ENCODE peak calls at places on chromosomes 3 and 15, in nine cellular contexts. D, T, Z, G, E, U, S, B and O are unnamed samples.

GRCh38 chr3:50138266-50139230 is 16.6 kb upstream of the SEMA3F start:
- DNase-seq in U (no peak), Z (no peak), B (no peak), D (peak), E (no peak), G (peak), T (no peak), S (no peak), O (no peak)

GRCh38 chr15:78685925-78686324 is 44.9 kb upstream of the CHRNB4 start:
- DNase-seq in Z (no peak), E (no peak), B (no peak), G (no peak), T (no peak), U (no peak), S (no peak), D (no peak), O (no peak)

GRCh38 chr15:56411122-56411749 is 46.0 kb downstream of the TEX9 start:
- DNase-seq in S (no peak), U (no peak), D (no peak), B (no peak), Z (no peak), T (no peak), G (peak), E (no peak), O (no peak)

GRCh38 chr15:49044761-49045571 is 1.3 kb downstream of the SECISBP2L start:
- DNase-seq in G (no peak), T (no peak), B (no peak), D (peak), S (no peak), Z (no peak), U (no peak), E (no peak), O (no peak)

GRCh38 chr3:8561365-8561764 is 59.7 kb downstream of the LMCD1 start:
- DNase-seq in B (no peak), S (no peak), E (no peak), T (peak), D (no peak), G (no peak), Z (no peak), U (no peak), O (no peak)

GRCh38 chr3:100650651-100651611 is 41.5 kb downstream of the ADGRG7 start:
- DNase-seq in G (no peak), T (no peak), D (peak), S (no peak), U (no peak), E (no peak), B (no peak), Z (no peak), O (no peak)

GRCh38 chr15:88491158-88491557 is 23.6 kb downstream of the MRPS11 start:
- DNase-seq in S (no peak), T (no peak), D (no peak), E (no peak), G (peak), Z (no peak), U (no peak), B (no peak), O (no peak)

GRCh38 chr3:76998555-76998954 is 41.3 kb upstream of the ROBO2 start:
- DNase-seq in B (no peak), Z (no peak), E (no peak), U (no peak), G (no peak), T (no peak), D (no peak), S (no peak), O (no peak)

GRCh38 chr15:66955871-66956585 is 109.4 kb upstream of the SMAD3 start:
- DNase-seq in G (no peak), E (no peak), B (peak), Z (no peak), S (no peak), D (peak), U (no peak), T (no peak), O (no peak)

DNA sequence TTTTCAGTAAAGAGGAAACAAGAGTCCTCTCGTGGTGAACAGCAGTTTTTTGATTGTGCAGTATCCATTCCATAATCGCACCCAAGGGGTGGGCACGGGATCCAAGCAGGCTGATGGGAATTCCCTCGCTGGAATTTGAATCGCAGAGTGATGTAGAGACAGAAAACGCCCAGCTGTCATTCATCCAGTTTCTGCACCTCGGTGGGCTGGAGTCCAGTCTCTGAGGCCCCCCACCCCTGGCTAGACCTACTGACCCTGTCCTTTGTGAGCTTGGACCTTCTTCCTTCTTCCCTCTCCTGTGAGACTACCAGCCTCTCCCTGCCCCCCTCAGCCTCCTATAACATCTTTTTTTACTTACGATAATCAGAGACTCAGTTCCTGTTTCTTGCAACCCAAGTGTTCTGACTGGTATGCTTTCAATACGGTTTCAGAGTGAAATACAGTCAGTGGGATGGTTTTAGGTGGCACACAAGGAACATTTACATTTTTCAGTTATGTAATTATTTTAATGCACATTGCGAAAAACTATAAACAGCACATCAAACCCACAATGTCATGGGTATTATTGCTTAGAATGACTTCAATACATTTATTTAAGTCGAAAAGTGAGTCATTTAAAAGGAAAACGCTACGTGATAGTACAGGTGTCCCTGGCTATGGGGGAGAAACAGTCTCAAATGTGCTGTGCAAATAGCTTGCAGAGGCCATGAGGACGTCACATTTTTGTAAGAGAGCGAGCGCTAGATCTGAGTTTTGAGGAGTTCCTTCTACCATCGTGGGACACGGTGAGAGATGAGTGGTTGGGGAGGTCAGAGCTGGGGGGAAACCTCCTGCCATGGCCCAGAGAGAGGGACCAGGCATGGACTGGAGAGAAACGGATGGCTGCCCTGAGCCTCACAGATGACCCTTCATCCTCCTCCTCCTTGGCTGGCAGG is 37.5 kb upstream of the CHST2 start:
- DNase-seq in G (no peak), S (no peak), Z (peak), D (no peak), B (no peak), E (no peak), T (no peak), U (no peak), O (no peak)
- TF ChIP-seq POLR2AphosphoS5 in G (no peak), S (no peak), Z (no peak), D (no peak), B (no peak), E (no peak), T (no peak), U (no peak), O (no peak)

GRCh38 chr15:25933456-25934158 is 70.5 kb upstream of the ATP10A start:
- DNase-seq in D (no peak), S (peak), G (peak), E (peak), Z (peak), B (no peak), U (peak), T (peak), O (peak)
- TF ChIP-seq CTCF in D (no peak), S (no peak), G (peak), E (peak), Z (peak), B (no peak), U (peak), T (peak), O (peak)

DNA sequence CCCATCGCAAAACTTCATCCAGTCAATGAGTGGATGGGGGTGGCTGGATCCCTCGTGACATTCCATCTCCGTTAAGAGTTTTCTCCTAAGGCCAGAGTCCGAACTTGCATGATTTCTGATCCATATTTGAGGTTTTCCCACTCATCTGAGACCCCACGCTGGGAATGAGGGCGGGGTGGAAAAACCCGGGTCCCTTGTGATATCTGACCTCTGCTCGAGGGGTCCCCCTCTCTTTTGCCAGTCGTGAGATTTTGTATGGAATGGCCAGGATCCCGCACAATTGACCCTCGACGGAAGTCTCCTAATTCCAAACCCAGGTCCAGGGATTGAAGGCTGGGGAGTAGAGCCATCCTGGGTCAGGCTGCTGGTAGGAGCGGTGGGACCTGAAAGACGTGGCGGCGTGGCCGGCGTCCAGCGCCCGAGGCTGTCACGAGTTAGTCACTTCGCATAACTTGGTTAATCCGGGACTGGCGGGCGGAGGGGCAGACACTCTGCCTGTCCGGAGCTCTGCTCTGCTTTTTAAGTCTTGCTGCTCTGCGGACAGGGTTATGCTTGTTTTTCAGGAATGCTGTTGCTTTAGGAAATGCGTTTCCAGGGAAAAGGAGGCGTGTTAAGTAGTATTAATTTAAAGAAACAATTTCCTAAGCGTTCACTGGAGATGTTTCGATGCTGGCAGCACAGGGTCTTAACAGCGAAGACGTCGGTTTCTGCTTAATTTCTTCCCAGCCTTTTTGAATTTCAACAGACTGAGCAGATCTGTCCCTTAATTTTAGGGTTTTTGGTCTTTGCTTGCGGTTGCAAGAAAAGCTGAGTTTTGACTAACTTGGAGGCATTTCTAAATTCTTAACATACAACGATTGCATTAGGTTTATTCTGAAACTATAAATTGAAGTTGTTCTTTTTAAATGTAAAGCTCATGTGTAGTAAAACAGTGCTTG is 69.7 kb upstream of the LRRFIP2 start:
- DNase-seq in U (peak), S (peak), B (peak), E (no peak), G (peak), D (peak), Z (peak), T (peak), O (peak)
- TF ChIP-seq POLR2AphosphoS5 in U (peak), S (peak), B (no peak), E (peak), G (no peak), D (peak), Z (no peak), T (peak), O (peak)

DNA sequence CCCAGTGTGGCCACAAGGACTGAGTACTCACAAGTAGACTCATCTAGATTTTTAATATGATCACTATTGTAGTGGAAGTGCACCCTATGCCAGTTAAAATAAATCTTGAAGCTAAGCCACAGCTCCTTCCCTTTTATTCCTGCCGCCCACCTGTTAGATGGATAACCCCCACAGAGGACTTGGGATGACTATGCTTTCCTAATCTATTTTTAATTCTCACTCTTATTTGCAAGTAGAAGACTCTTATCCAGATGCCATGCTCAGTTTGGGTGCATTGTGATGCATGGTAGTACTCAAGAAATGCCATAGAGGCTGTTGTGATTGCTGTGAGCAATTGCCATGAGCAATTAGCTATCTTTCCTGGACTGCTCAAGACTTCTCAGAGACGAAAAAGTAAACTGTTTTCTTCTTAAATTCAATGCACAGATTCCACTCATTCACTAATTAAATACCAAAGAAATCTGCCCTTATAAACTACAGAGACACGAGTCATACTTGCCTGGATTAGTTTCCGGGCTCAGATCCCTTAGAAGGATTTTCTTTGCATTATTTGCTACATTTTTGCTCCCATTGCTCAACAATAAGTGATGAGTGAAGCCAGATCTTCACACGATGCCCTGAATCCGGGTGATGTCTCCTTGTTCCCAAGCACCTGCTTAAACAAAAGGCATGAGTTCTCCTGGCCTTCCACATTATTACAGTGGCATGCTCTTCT is 472.1 kb downstream of the SOX2 start:
- DNase-seq in E (no peak), B (no peak), Z (no peak), G (no peak), U (no peak), T (no peak), D (no peak), S (no peak), O (no peak)
- TF ChIP-seq CTCF in E (no peak), B (no peak), Z (no peak), G (no peak), U (no peak), T (no peak), D (no peak), S (no peak), O (no peak)

DNA sequence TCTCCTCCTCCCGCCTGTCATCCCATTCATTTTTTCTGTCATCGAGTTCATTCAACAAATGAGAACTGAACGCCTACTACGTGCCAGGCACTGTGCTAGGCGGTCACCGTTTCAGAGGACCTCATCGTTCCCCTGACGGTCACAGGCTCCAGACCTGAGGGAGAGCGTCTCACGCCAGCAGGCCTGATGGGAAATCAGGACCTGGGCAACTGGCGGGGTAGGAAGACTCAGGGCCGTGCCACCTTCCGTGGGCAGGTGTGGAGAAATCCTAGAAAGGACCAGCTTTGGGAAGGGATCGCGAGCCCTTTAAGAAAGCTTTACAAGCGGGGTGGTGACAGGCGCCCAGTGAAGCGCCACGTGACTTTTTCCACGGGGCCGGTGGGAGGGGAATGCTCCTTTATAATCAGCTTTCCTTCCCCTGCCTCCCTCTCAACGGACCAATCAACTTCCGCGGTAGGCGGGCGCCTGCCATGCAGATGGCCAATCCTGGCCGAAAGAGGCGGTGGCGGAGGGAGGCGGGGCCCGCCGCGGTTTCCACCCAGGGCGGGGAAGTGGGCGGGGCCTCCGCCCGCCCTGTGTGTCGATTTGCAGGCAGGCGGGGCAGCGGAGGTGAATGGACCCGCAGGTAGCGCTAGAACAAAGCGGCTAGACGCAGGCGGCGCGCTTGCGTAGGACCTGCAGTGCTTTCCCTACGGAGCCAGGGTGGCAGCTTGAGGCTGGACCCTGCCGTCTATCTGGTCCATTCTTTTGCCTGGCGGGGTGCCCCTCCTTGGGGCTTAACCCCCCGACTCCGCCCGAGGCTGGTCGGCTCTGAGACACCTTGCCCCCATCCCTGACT is 816 bp upstream of the DUSP7 start:
- DNase-seq in B (peak), E (peak), Z (peak), G (peak), U (peak), S (peak), T (peak), D (peak), O (peak)
- TF ChIP-seq POLR2AphosphoS5 in B (peak), E (peak), Z (peak), G (peak), U (peak), S (peak), T (peak), D (peak), O (peak)